ENCODE peak calls at places on chromosomes 3 and 15, in seven cellular contexts. P is neuronal stem cell; V is psoas muscle; U is fibroblast of lung; Y is mammary epithelial cell; C is stimulated activated CD4-positive, alpha-beta T cell treated with anti-CD3 and anti-CD28 coated beads, Interleukin-4, amount 100 ng/mL, for 4 hours; L is colonic mucosa. F is an unnamed sample.

GRCh38 chr3:170809021-170809974 is 60.7 kb downstream of the RPL22L1 start:
- DNase-seq in P (peak; percentile 32), V (no peak), U (peak; percentile 77), Y (peak; percentile 93), C (no peak), L (peak; percentile 46), F (peak; percentile 77)

GRCh38 chr3:38587548-38588131 is 61.8 kb downstream of the SCN5A start:
- DNase-seq in P (no peak), V (peak; percentile 31), U (no peak), Y (no peak), C (no peak), L (no peak), F (no peak)

GRCh38 chr3:52633786-52634185 is 51.9 kb downstream of the PBRM1 start:
- DNase-seq in P (no peak), V (no peak), U (peak; percentile 77), Y (no peak), C (no peak), L (no peak), F (no peak)

GRCh38 chr15:93239591-93239990 is 150.6 kb upstream of the RGMA start:
- DNase-seq in P (no peak), V (no peak), U (no peak), Y (no peak), C (no peak), L (no peak), F (no peak)

GRCh38 chr15:65532738-65533051 is 2.4 kb downstream of the HACD3 start:
- DNase-seq in P (no peak), V (no peak), U (peak; percentile 65), Y (peak; percentile 50), C (no peak), L (no peak), F (no peak)

GRCh38 chr15:94864600-94864999 is 633.2 kb downstream of the MCTP2 start:
- DNase-seq in P (no peak), V (no peak), U (no peak), Y (no peak), C (no peak), L (no peak), F (no peak)

GRCh38 chr3:142886938-142887337 is 1.9 kb downstream of the PCOLCE2 start:
- DNase-seq in P (no peak), V (no peak), U (peak; percentile 87), Y (peak; percentile 58), C (no peak), L (no peak), F (no peak)

GRCh38 chr3:190497809-190498208 is 16.1 kb upstream of the IL1RAP start:
- DNase-seq in P (no peak), V (no peak), U (peak; percentile 24), Y (peak; percentile 52), C (no peak), L (no peak), F (no peak)

GRCh38 chr3:96236499-96236898 is 577.9 kb upstream of the EPHA6 start:
- DNase-seq in P (no peak), V (no peak), U (peak; percentile 3), Y (no peak), C (no peak), L (no peak), F (no peak)

GRCh38 chr15:80890341-80890972 is 99.2 kb downstream of the MESD start:
- DNase-seq in P (no peak), V (no peak), U (peak; percentile 36), Y (peak; percentile 24), C (no peak), L (no peak), F (no peak)

GRCh38 chr3:65425880-65426279 is 612.8 kb downstream of the MAGI1 start:
- DNase-seq in P (no peak), V (no peak), U (no peak), Y (no peak), C (no peak), L (no peak), F (no peak)

GRCh38 chr3:99626415-99626788 is 12.0 kb upstream of the COL8A1 start:
- DNase-seq in P (no peak), V (no peak), U (no peak), Y (no peak), C (no peak), L (no peak), F (no peak)

GRCh38 chr3:138668107-138668506 is 59.5 kb downstream of the FAIM start:
- DNase-seq in P (no peak), V (no peak), U (no peak), Y (no peak), C (no peak), L (no peak), F (no peak)

GRCh38 chr3:123138819-123139517 is 62.8 kb upstream of the SEC22A start:
- DNase-seq in P (no peak), V (no peak), U (no peak), Y (no peak), C (no peak), L (no peak), F (no peak)

GRCh38 chr15:98905981-98906711 is 101.4 kb downstream of the PGPEP1L start:
- DNase-seq in P (no peak), V (no peak), U (peak; percentile 57), Y (peak; percentile 30), C (no peak), L (no peak), F (no peak)